ENCODE peak calls at places on chromosomes 4 and X, in six cellular contexts. One of them, this sample, is unnamed.
A peak's percentile ranks its signal among the peaks of the same experiment; 100 is the strongest.

GRCh38 chrX:73832319-73832718 is 269.3 kb downstream of the CHIC1 start:
- DNase-seq in cardiac fibroblast: no peak
- DNase-seq in astrocyte of the spinal cord: no peak
- DNase-seq in GM12864: no peak
- DNase-seq in left lung: no peak
- DNase-seq in choroid plexus epithelial cell: no peak
- DNase-seq in this sample: no peak

GRCh38 chrX:13440166-13440565 is 120.3 kb upstream of the ATXN3L start:
- DNase-seq in cardiac fibroblast: no peak
- DNase-seq in astrocyte of the spinal cord: no peak
- DNase-seq in GM12864: no peak
- DNase-seq in left lung: no peak
- DNase-seq in choroid plexus epithelial cell: no peak
- DNase-seq in this sample: no peak

GRCh38 chr4:184553891-184554290 is 79.5 kb upstream of the IRF2 start:
- DNase-seq in cardiac fibroblast: no peak
- DNase-seq in astrocyte of the spinal cord: no peak
- DNase-seq in GM12864: no peak
- DNase-seq in left lung: no peak
- DNase-seq in choroid plexus epithelial cell: no peak
- DNase-seq in this sample: no peak

GRCh38 chr4:144583658-144584057 is 62.3 kb upstream of the HHIP start:
- DNase-seq in cardiac fibroblast: peak; percentile 88
- DNase-seq in astrocyte of the spinal cord: peak; percentile 47
- DNase-seq in GM12864: no peak
- DNase-seq in left lung: no peak
- DNase-seq in choroid plexus epithelial cell: peak; percentile 72
- DNase-seq in this sample: no peak

GRCh38 chr4:185775792-185776555 is 36.0 kb downstream of the SORBS2 start:
- DNase-seq in cardiac fibroblast: peak; percentile 64
- DNase-seq in astrocyte of the spinal cord: peak; percentile 31
- DNase-seq in GM12864: no peak
- DNase-seq in left lung: no peak
- DNase-seq in choroid plexus epithelial cell: no peak
- DNase-seq in this sample: no peak

GRCh38 chr4:98908703-98909262 is 20.1 kb downstream of the EIF4E start:
- DNase-seq in cardiac fibroblast: no peak
- DNase-seq in astrocyte of the spinal cord: no peak
- DNase-seq in GM12864: no peak
- DNase-seq in left lung: no peak
- DNase-seq in choroid plexus epithelial cell: no peak
- DNase-seq in this sample: no peak

GRCh38 chrX:26522501-26522900 is 306.5 kb downstream of the MAGEB5 start:
- DNase-seq in cardiac fibroblast: no peak
- DNase-seq in astrocyte of the spinal cord: no peak
- DNase-seq in GM12864: no peak
- DNase-seq in left lung: no peak
- DNase-seq in choroid plexus epithelial cell: no peak
- DNase-seq in this sample: no peak

GRCh38 chrX:29359276-29359675 is 772.0 kb downstream of the IL1RAPL1 start:
- DNase-seq in cardiac fibroblast: no peak
- DNase-seq in astrocyte of the spinal cord: no peak
- DNase-seq in GM12864: no peak
- DNase-seq in left lung: no peak
- DNase-seq in choroid plexus epithelial cell: no peak
- DNase-seq in this sample: no peak

DNA sequence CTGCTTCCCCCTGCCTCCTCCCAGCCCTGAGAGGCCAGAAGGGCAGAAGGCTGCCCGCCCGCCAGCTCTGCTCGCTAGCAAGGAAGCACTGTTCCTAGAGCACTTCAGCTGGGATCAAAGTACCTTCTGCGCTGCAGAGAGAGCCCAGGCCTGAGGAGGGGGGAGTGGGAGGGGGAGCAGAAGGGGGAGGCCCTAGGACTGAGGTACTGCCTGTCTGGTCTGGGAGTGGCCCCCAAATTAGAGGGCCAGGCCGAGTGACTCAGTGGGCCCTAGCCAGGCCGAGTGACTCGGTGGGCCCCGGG is 2.7 kb upstream of the BGN start:
- DNase-seq in cardiac fibroblast: no peak
- DNase-seq in astrocyte of the spinal cord: no peak
- DNase-seq in GM12864: no peak
- DNase-seq in left lung: no peak
- DNase-seq in choroid plexus epithelial cell: no peak
- DNase-seq in this sample: no peak
- H3K4me3 ChIP-seq in cardiac fibroblast: no peak overlapping the region
- H3K4me3 ChIP-seq in astrocyte of the spinal cord: no peak overlapping the region
- H3K4me3 ChIP-seq in GM12864: no peak overlapping the region
- H3K4me3 ChIP-seq in left lung: no peak overlapping the region
- H3K4me3 ChIP-seq in choroid plexus epithelial cell: no peak overlapping the region
- H3K4me3 ChIP-seq in this sample: no peak overlapping the region

DNA sequence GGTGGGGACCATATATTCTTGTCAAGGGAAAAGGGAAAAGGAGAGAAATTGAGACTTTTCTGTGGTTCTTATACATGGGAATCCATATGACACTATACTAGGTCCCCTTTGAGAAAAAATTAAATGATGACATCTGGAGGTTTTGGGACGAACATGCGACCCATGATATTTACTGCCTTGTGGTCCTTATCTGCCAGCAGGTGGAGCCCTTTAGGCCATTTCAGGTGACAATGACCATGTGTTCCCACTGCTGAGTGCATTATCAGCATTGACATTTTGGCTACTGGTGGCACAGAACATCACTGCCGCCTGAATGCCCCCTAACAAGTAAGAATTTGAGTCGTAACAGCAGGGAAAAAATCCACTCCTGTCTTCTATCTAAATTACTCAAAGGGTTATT is 843.4 kb downstream of the FSTL5 start:
- DNase-seq in cardiac fibroblast: peak; percentile 2
- DNase-seq in astrocyte of the spinal cord: no peak
- DNase-seq in GM12864: peak; percentile 2
- DNase-seq in left lung: no peak
- DNase-seq in choroid plexus epithelial cell: peak; percentile 33
- DNase-seq in this sample: no peak
- TF ChIP-seq CTCF in cardiac fibroblast: no peak
- TF ChIP-seq CTCF in astrocyte of the spinal cord: peak; percentile 49
- TF ChIP-seq CTCF in GM12864: peak; percentile 60
- TF ChIP-seq CTCF in left lung: peak; percentile 17
- TF ChIP-seq CTCF in choroid plexus epithelial cell: peak; percentile 66
- TF ChIP-seq CTCF in this sample: peak; percentile 44

GRCh38 chr4:7831330-7831729 is 108.3 kb downstream of the AFAP1 start:
- DNase-seq in cardiac fibroblast: peak; percentile 93
- DNase-seq in astrocyte of the spinal cord: peak; percentile 85
- DNase-seq in GM12864: peak; percentile 65
- DNase-seq in left lung: no peak
- DNase-seq in choroid plexus epithelial cell: peak; percentile 94
- DNase-seq in this sample: no peak
- H3K4me3 ChIP-seq in cardiac fibroblast: no peak overlapping the region
- H3K4me3 ChIP-seq in astrocyte of the spinal cord: no peak overlapping the region
- H3K4me3 ChIP-seq in GM12864: no peak overlapping the region
- H3K4me3 ChIP-seq in left lung: no peak overlapping the region
- H3K4me3 ChIP-seq in choroid plexus epithelial cell: no peak overlapping the region
- H3K4me3 ChIP-seq in this sample: no peak overlapping the region

DNA sequence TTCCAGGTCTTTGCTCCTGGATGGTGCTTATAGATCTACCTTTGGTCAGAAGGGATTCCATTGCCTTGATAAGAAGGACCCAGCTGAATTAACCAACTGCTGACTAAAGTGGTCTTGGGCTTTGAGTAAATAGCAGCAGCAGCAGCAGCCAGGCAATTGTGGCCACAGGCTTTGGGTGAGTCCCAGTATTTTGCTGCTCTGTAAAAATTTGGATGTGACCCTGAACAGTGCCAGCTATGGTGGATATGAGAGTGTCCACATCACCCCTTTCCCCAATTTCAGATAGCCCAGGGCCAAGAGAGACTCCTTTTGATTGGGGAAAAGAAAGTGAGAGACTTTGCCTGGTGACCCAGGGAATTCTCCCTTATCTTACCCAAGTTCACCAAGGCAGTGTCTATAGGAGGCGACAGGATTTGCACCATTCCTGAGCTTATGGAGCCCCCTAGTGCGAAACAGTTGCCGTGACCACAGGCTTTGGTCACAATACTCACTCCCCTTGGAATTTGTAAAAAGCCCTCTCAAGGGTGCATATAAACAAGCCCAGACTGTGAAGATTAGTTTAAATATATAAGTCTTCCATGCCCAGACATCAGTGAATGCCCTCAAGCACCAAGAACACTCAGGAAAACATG is 518.0 kb downstream of the TMA16 start:
- DNase-seq in cardiac fibroblast: no peak
- DNase-seq in astrocyte of the spinal cord: peak; percentile 33
- DNase-seq in GM12864: no peak
- DNase-seq in left lung: no peak
- DNase-seq in choroid plexus epithelial cell: peak; percentile 1
- DNase-seq in this sample: peak; percentile 23
- TF ChIP-seq CTCF in cardiac fibroblast: no peak
- TF ChIP-seq CTCF in astrocyte of the spinal cord: peak; percentile 65
- TF ChIP-seq CTCF in GM12864: peak; percentile 54
- TF ChIP-seq CTCF in left lung: no peak
- TF ChIP-seq CTCF in choroid plexus epithelial cell: no peak
- TF ChIP-seq CTCF in this sample: peak; percentile 72

DNA sequence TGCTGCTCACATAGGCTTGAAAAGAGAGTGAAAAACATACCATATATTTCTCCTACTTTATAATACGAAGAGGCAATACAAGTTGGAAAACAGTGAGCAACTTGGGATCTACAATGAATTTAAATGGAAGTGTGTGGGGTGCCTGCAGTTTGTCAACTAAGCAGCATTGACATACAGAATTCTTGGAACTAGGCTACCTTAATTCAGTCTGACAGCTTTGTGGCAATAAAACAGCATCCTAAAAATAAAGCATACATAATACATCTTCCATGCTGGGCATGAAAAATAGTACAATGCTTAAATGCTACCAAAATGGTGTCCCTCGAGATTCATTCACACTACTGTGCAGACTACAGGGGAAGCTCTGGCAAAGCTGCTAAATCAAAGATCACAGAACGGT is 8.0 kb downstream of the GASK1B start:
- DNase-seq in cardiac fibroblast: no peak
- DNase-seq in astrocyte of the spinal cord: no peak
- DNase-seq in GM12864: no peak
- DNase-seq in left lung: no peak
- DNase-seq in choroid plexus epithelial cell: no peak
- DNase-seq in this sample: no peak
- H3K4me3 ChIP-seq in cardiac fibroblast: no peak overlapping the region
- H3K4me3 ChIP-seq in astrocyte of the spinal cord: no peak overlapping the region
- H3K4me3 ChIP-seq in GM12864: no peak overlapping the region
- H3K4me3 ChIP-seq in left lung: no peak overlapping the region
- H3K4me3 ChIP-seq in choroid plexus epithelial cell: no peak overlapping the region
- H3K4me3 ChIP-seq in this sample: no peak overlapping the region

GRCh38 chr4:69377562-69377961 is 97.3 kb downstream of the UGT2B28 start:
- DNase-seq in cardiac fibroblast: no peak
- DNase-seq in astrocyte of the spinal cord: no peak
- DNase-seq in GM12864: no peak
- DNase-seq in left lung: no peak
- DNase-seq in choroid plexus epithelial cell: no peak
- DNase-seq in this sample: no peak
- TF ChIP-seq CTCF in cardiac fibroblast: no peak
- TF ChIP-seq CTCF in astrocyte of the spinal cord: no peak
- TF ChIP-seq CTCF in GM12864: no peak
- TF ChIP-seq CTCF in left lung: no peak
- TF ChIP-seq CTCF in choroid plexus epithelial cell: no peak
- TF ChIP-seq CTCF in this sample: no peak